ENCODE peak calls at places on chromosomes 1 and 21, in ten cellular contexts. K is CD8-positive, alpha-beta memory T cell; U is neural progenitor cell; I is brain microvascular endothelial cell; L is pancreas; N is heart left ventricle; P is neuronal stem cell; S is esophagus squamous epithelium; Z is right lobe of liver; H is tibial artery. G is an unnamed sample. For H3K36me3, the result is how much of the 10 kb centered on the place peaks cover.

GRCh38 chr1:7588457-7588827 is 182.7 kb upstream of the VAMP3 start:
- DNase-seq in K (no peak), U (no peak), I (no peak), L (no peak), N (no peak), P (no peak), S (no peak), Z (no peak), H (peak), G (no peak)

GRCh38 chr1:3296326-3296725 is 158.1 kb upstream of the ARHGEF16 start:
- DNase-seq in K (no peak), U (no peak), I (no peak), L (no peak), N (no peak), P (no peak), S (no peak), Z (no peak), H (no peak), G (no peak)

GRCh38 chr1:41394918-41395598 is 33.8 kb downstream of the FOXO6 start:
- DNase-seq in K (no peak), U (peak), I (no peak), L (no peak), N (no peak), P (peak), S (no peak), Z (no peak), H (no peak), G (no peak)

GRCh38 chr1:225689882-225690459 is 37.0 kb upstream of the ENAH start:
- DNase-seq in K (no peak), U (no peak), I (peak), L (no peak), N (no peak), P (no peak), S (no peak), Z (no peak), H (no peak), G (no peak)

GRCh38 chr1:64882574-64883255 is 83.6 kb downstream of the JAK1 start:
- DNase-seq in K (no peak), U (no peak), I (no peak), L (no peak), N (no peak), P (no peak), S (no peak), Z (no peak), H (no peak), G (no peak)

GRCh38 chr1:202915146-202915545 is 11.9 kb downstream of the KLHL12 start:
- DNase-seq in K (no peak), U (no peak), I (no peak), L (no peak), N (no peak), P (no peak), S (no peak), Z (no peak), H (no peak), G (no peak)

GRCh38 chr21:44279621-44280260 is 5.9 kb upstream of the AIRE start:
- DNase-seq in K (no peak), U (no peak), I (no peak), L (no peak), N (no peak), P (no peak), S (no peak), Z (no peak), H (no peak), G (no peak)

GRCh38 chr1:101025283-101025679 is 303 bp downstream of the DPH5 start:
- DNase-seq in K (no peak), U (no peak), I (no peak), L (no peak), N (no peak), P (peak), S (no peak), Z (no peak), H (no peak), G (peak)

GRCh38 chr1:95041491-95042165 is 31.1 kb downstream of the ALG14 start:
- DNase-seq in K (no peak), U (peak), I (peak), L (peak), N (peak), P (peak), S (no peak), Z (no peak), H (peak), G (peak)

GRCh38 chr1:111620412-111620971 is 903 bp downstream of the RAP1A start:
- DNase-seq in K (no peak), U (no peak), I (peak), L (no peak), N (no peak), P (no peak), S (no peak), Z (no peak), H (no peak), G (peak)

GRCh38 chr1:226486163-226486562 is 62.4 kb upstream of the STUM start:
- DNase-seq in K (no peak), U (no peak), I (no peak), L (no peak), N (no peak), P (no peak), S (no peak), Z (no peak), H (no peak), G (no peak)

GRCh38 chr1:74468982-74469603 is 43.3 kb downstream of the LRRC53 start:
- DNase-seq in K (no peak), U (peak), I (no peak), L (no peak), N (no peak), P (peak), S (no peak), Z (no peak), H (no peak), G (peak)

GRCh38 chr1:59186656-59187055 is 110.2 kb upstream of the FGGY start:
- DNase-seq in K (no peak), U (no peak), I (peak), L (no peak), N (no peak), P (no peak), S (no peak), Z (no peak), H (peak), G (peak)

GRCh38 chr1:207058252-207058651 is 5.2 kb downstream of the PFKFB2 start:
- DNase-seq in K (no peak), U (no peak), I (no peak), L (no peak), N (no peak), P (no peak), S (no peak), Z (no peak), H (no peak), G (no peak)

GRCh38 chr1:151898519-151898991 is 10.8 kb downstream of the THEM4 start:
- DNase-seq in K (peak), U (no peak), I (peak), L (no peak), N (no peak), P (no peak), S (no peak), Z (no peak), H (no peak), G (no peak)

GRCh38 chr21:44709426-44710293 is 1.7 kb downstream of the TSPEAR start:
- DNase-seq in K (no peak), U (peak), I (no peak), L (no peak), N (no peak), P (no peak), S (no peak), Z (no peak), H (no peak), G (peak)

GRCh38 chr21:36949171-36950141 is 17.0 kb downstream of the HLCS start:
- DNase-seq in K (no peak), U (no peak), I (no peak), L (no peak), N (no peak), P (no peak), S (no peak), Z (no peak), H (no peak), G (no peak)

GRCh38 chr1:183632964-183633363 is 2.6 kb downstream of the ARPC5 start:
- DNase-seq in K (no peak), U (no peak), I (no peak), L (no peak), N (no peak), P (no peak), S (no peak), Z (no peak), H (no peak), G (no peak)

GRCh38 chr1:183735069-183735860 is 69.7 kb upstream of the RGL1 start:
- DNase-seq in K (no peak), U (no peak), I (no peak), L (no peak), N (no peak), P (no peak), S (no peak), Z (no peak), H (no peak), G (peak)

GRCh38 chr1:96918406-96918805 is 196.8 kb downstream of the PTBP2 start:
- DNase-seq in K (no peak), U (no peak), I (peak), L (no peak), N (no peak), P (no peak), S (no peak), Z (no peak), H (no peak), G (peak)

GRCh38 chr1:2330511-2331199 is 60.7 kb downstream of the MORN1 start:
- DNase-seq in K (no peak), U (no peak), I (peak), L (no peak), N (peak), P (no peak), S (no peak), Z (no peak), H (peak), G (peak)

GRCh38 chr1:1347663-1348419 is 1.4 kb downstream of the DVL1 start:
- DNase-seq in K (no peak), U (peak), I (no peak), L (peak), N (no peak), P (no peak), S (no peak), Z (peak), H (no peak), G (no peak)

GRCh38 chr1:109040627-109041613 is 982 bp downstream of the WDR47 start:
- DNase-seq in K (peak), U (peak), I (no peak), L (no peak), N (peak), P (peak), S (no peak), Z (peak), H (no peak), G (peak)

GRCh38 chr1:69568435-69569280 is 936 bp downstream of the LRRC7 start:
- DNase-seq in K (no peak), U (peak), I (no peak), L (no peak), N (no peak), P (peak), S (no peak), Z (no peak), H (no peak), G (peak)

GRCh38 chr1:19311503-19311930 is 427 bp downstream of the AKR7A2 start:
- DNase-seq in K (peak), U (no peak), I (no peak), L (no peak), N (no peak), P (peak), S (no peak), Z (peak), H (no peak), G (no peak)

GRCh38 chr1:220905650-220906560 is 26.7 kb downstream of the HLX start:
- DNase-seq in K (no peak), U (no peak), I (no peak), L (no peak), N (no peak), P (no peak), S (no peak), Z (no peak), H (no peak), G (no peak)

GRCh38 chr21:40765771-40766170 is 81.2 kb downstream of the DSCAM start:
- DNase-seq in K (no peak), U (no peak), I (no peak), L (no peak), N (no peak), P (no peak), S (no peak), Z (no peak), H (no peak), G (no peak)

GRCh38 chr1:244665771-244666217 is 12.9 kb downstream of the DESI2 start:
- DNase-seq in K (no peak), U (no peak), I (peak), L (no peak), N (no peak), P (no peak), S (no peak), Z (no peak), H (no peak), G (peak)

GRCh38 chr1:67479146-67479891 is 49.1 kb upstream of the SERBP1 start:
- DNase-seq in K (no peak), U (no peak), I (no peak), L (peak), N (no peak), P (no peak), S (no peak), Z (peak), H (peak), G (peak)

GRCh38 chr1:168110896-168111545 is 25.7 kb downstream of the GPR161 start:
- DNase-seq in K (no peak), U (peak), I (no peak), L (no peak), N (no peak), P (peak), S (no peak), Z (no peak), H (no peak), G (no peak)

GRCh38 chr1:226862900-226863299 is 7.5 kb upstream of the PSEN2 start:
- DNase-seq in K (no peak), U (no peak), I (peak), L (no peak), N (no peak), P (no peak), S (no peak), Z (no peak), H (no peak), G (peak)

DNA sequence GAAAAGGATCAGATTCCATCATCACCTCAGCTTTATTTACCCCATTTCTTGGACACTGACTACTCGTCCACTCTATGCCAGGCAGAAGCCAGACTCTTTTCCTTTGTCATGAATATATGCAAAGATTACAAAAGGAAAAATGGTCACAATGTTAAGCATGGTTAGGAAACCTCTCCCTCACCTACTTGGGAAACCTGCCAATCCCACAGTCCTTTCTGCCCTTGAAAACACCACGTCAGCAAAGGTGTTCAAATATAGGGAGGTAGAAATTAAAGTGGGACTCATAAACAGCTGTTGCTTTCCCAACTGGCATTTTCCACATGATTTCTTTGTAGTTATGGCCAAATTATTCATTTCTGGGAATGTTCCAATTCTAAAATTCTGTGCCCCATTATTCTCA is 16.2 kb upstream of the ATP13A2 start:
- DNase-seq in K (no peak), U (no peak), I (no peak), L (peak), N (no peak), P (no peak), S (no peak), Z (no peak), H (no peak), G (no peak)
- H3K36me3 ChIP-seq in K (half or more), U (under half), I (half or more), L (under half), N (half or more), P (half or more), S (half or more), Z (half or more), H (half or more), G (under half)

DNA sequence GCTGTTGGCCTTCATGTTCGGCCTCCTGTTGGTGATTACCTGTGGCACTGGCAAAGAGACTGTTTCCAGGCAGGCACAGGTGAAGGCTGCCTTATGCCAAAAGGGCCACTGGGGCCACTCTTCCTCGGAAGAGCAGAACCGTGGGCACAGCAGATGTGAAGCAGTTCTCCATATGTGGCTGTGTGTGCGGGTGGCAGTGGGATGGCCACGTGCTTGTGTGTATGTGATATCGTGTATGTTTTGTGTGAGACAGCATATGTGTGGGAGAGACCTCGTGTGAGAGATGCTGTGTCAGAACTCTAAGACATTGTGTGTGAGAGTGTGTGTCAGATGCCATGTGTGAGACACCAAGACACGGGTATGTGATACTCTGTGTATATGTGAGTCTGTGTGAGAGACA is 53.4 kb upstream of the KDM4A start:
- DNase-seq in K (no peak), U (no peak), I (no peak), L (no peak), N (no peak), P (no peak), S (no peak), Z (no peak), H (no peak), G (no peak)
- H3K36me3 ChIP-seq in K (under half), U (under half), I (under half), L (under half), N (under half), P (half or more), S (half or more), Z (under half), H (under half), G (under half)

GRCh38 chr1:53276153-53276901 is 38.0 kb upstream of the MAGOH start:
- DNase-seq in K (no peak), U (no peak), I (no peak), L (no peak), N (no peak), P (no peak), S (no peak), Z (no peak), H (no peak), G (no peak)
- H3K36me3 ChIP-seq in K (under half), U (under half), I (under half), L (under half), N (under half), P (half or more), S (under half), Z (under half), H (under half), G (under half)

GRCh38 chr1:169804941-169805340 is 10.2 kb upstream of the METTL18 start:
- DNase-seq in K (no peak), U (no peak), I (no peak), L (no peak), N (no peak), P (no peak), S (no peak), Z (no peak), H (no peak), G (no peak)
- H3K36me3 ChIP-seq in K (under half), U (under half), I (under half), L (under half), N (under half), P (half or more), S (half or more), Z (under half), H (under half), G (under half)

GRCh38 chr1:38014171-38014570 is 1.6 kb downstream of the UTP11 start:
- DNase-seq in K (no peak), U (no peak), I (no peak), L (no peak), N (no peak), P (no peak), S (no peak), Z (no peak), H (no peak), G (no peak)
- H3K36me3 ChIP-seq in K (under half), U (under half), I (under half), L (under half), N (under half), P (half or more), S (under half), Z (under half), H (under half), G (under half)

DNA sequence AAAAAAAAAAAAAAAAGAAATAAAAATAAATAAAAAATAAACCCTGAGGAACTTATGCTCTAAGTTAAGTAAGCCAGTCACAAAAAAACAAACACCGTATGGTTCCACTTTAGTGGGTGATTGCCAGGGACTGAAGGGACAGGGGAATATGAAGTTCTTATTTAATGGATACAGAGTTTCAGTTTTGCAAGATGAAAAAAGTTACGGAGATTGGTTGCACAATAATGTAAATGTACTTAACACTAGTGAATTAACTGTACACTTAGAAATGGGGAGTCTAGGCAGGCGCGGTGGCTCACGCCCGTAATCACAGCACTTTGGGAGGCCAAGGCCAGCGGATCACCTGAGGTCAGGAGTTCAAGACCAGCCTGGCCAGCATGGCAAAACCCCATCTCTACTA is 111.4 kb downstream of the ASH1L start:
- DNase-seq in K (no peak), U (no peak), I (no peak), L (no peak), N (no peak), P (no peak), S (no peak), Z (no peak), H (no peak), G (no peak)
- H3K36me3 ChIP-seq in K (under half), U (under half), I (under half), L (under half), N (under half), P (half or more), S (half or more), Z (under half), H (under half), G (under half)

DNA sequence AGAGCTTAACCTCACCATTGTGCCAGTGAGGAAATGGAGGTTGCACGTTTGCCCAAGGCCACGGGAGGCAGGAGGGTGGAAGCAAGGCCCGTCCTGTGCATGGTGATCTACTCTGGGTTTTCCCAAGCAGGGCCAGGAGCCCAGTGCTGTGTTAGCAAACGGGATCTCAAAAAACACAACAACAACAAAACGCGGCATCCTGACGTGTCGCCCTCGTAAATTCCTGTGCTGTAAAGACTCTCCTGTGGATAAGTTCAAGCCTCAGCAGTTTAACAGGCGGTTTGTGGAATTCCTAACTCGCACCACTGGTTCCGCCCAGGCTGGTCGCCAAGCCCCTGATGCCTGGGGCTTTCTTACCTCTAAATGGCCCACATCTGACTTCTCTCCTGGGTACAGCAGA is 39.1 kb downstream of the TFF3 start:
- DNase-seq in K (no peak), U (no peak), I (no peak), L (no peak), N (no peak), P (no peak), S (no peak), Z (peak), H (no peak), G (no peak)
- H3K36me3 ChIP-seq in K (under half), U (under half), I (under half), L (under half), N (under half), P (under half), S (under half), Z (under half), H (under half), G (under half)

GRCh38 chr1:211352985-211353515 is 26.4 kb downstream of the TRAF5 start:
- DNase-seq in K (peak), U (peak), I (no peak), L (peak), N (no peak), P (no peak), S (peak), Z (peak), H (no peak), G (no peak)
- H3K36me3 ChIP-seq in K (under half), U (under half), I (under half), L (under half), N (under half), P (under half), S (under half), Z (under half), H (under half), G (under half)

G was measured in fibroblast of lung.